ENCODE peak calls at places on chromosomes 11 and 22, in six cellular contexts. One of them, this sample, is unnamed.

GRCh38 chr22:37484115-37485005 is 1.8 kb downstream of the MFNG start:
- DNase-seq in MCF 10A: no peak
- DNase-seq in body of pancreas: peak
- DNase-seq in astrocyte of the cerebellum: no peak
- DNase-seq in WTC11: no peak
- DNase-seq in fibroblast of lung: no peak
- DNase-seq in this sample: no peak

GRCh38 chr11:975824-976223 is 50.2 kb downstream of the AP2A2 start:
- DNase-seq in MCF 10A: no peak
- DNase-seq in body of pancreas: no peak
- DNase-seq in WTC11: peak
- DNase-seq in fibroblast of lung: peak
- DNase-seq in astrocyte of the cerebellum: peak
- DNase-seq in this sample: peak

GRCh38 chr22:29485448-29485847 is 5.4 kb downstream of the NEFH start:
- DNase-seq in MCF 10A: no peak
- DNase-seq in body of pancreas: no peak
- DNase-seq in fibroblast of lung: no peak
- DNase-seq in WTC11: no peak
- DNase-seq in astrocyte of the cerebellum: no peak
- DNase-seq in this sample: no peak

GRCh38 chr11:20443596-20443995 is 56.1 kb downstream of the PRMT3 start:
- DNase-seq in body of pancreas: no peak
- DNase-seq in WTC11: no peak
- DNase-seq in MCF 10A: peak
- DNase-seq in fibroblast of lung: peak
- DNase-seq in astrocyte of the cerebellum: no peak
- DNase-seq in this sample: no peak

GRCh38 chr22:43820671-43821305 is 8.7 kb upstream of the EFCAB6 start:
- DNase-seq in astrocyte of the cerebellum: no peak
- DNase-seq in body of pancreas: no peak
- DNase-seq in fibroblast of lung: no peak
- DNase-seq in MCF 10A: no peak
- DNase-seq in WTC11: no peak
- DNase-seq in this sample: no peak

GRCh38 chr22:45211435-45211834 is 29.3 kb downstream of the KIAA0930 start:
- DNase-seq in body of pancreas: no peak
- DNase-seq in MCF 10A: no peak
- DNase-seq in astrocyte of the cerebellum: no peak
- DNase-seq in fibroblast of lung: no peak
- DNase-seq in WTC11: no peak
- DNase-seq in this sample: no peak

GRCh38 chr11:42901084-42901483 is 410.7 kb upstream of the API5 start:
- DNase-seq in body of pancreas: no peak
- DNase-seq in fibroblast of lung: no peak
- DNase-seq in MCF 10A: no peak
- DNase-seq in astrocyte of the cerebellum: no peak
- DNase-seq in WTC11: no peak
- DNase-seq in this sample: no peak

GRCh38 chr22:40560551-40560950 is 76.0 kb downstream of the MRTFA start:
- DNase-seq in body of pancreas: no peak
- DNase-seq in astrocyte of the cerebellum: peak
- DNase-seq in WTC11: no peak
- DNase-seq in MCF 10A: no peak
- DNase-seq in fibroblast of lung: peak
- DNase-seq in this sample: no peak

GRCh38 chr11:3816673-3817072 is 8.3 kb downstream of the PGAP2 start:
- DNase-seq in fibroblast of lung: no peak
- DNase-seq in WTC11: no peak
- DNase-seq in MCF 10A: no peak
- DNase-seq in astrocyte of the cerebellum: no peak
- DNase-seq in body of pancreas: no peak
- DNase-seq in this sample: no peak

GRCh38 chr11:119179983-119180382 is 5.3 kb upstream of the NHERF4 start:
- DNase-seq in MCF 10A: no peak
- DNase-seq in astrocyte of the cerebellum: no peak
- DNase-seq in WTC11: no peak
- DNase-seq in body of pancreas: peak
- DNase-seq in fibroblast of lung: no peak
- DNase-seq in this sample: no peak

GRCh38 chr11:34840736-34841386 is 75.3 kb downstream of the APIP start:
- DNase-seq in astrocyte of the cerebellum: no peak
- DNase-seq in MCF 10A: peak
- DNase-seq in WTC11: peak
- DNase-seq in body of pancreas: peak
- DNase-seq in fibroblast of lung: peak
- DNase-seq in this sample: no peak

GRCh38 chr11:73980001-73980960 is 2.4 kb downstream of the UCP2 start:
- DNase-seq in MCF 10A: no peak
- DNase-seq in body of pancreas: peak
- DNase-seq in astrocyte of the cerebellum: no peak
- DNase-seq in WTC11: no peak
- DNase-seq in fibroblast of lung: no peak
- DNase-seq in this sample: no peak

GRCh38 chr11:1760351-1761109 is 3.2 kb downstream of the CTSD start:
- DNase-seq in fibroblast of lung: peak
- DNase-seq in body of pancreas: peak
- DNase-seq in MCF 10A: no peak
- DNase-seq in astrocyte of the cerebellum: no peak
- DNase-seq in WTC11: no peak
- DNase-seq in this sample: no peak

GRCh38 chr22:35915477-35916013 is 113.1 kb downstream of the RBFOX2 start:
- DNase-seq in WTC11: no peak
- DNase-seq in body of pancreas: no peak
- DNase-seq in fibroblast of lung: peak
- DNase-seq in astrocyte of the cerebellum: no peak
- DNase-seq in MCF 10A: peak
- DNase-seq in this sample: no peak

GRCh38 chr11:1297576-1298473 is 11.6 kb downstream of the TOLLIP start:
- DNase-seq in MCF 10A: no peak
- DNase-seq in astrocyte of the cerebellum: no peak
- DNase-seq in body of pancreas: peak
- DNase-seq in fibroblast of lung: no peak
- DNase-seq in WTC11: no peak
- DNase-seq in this sample: no peak

GRCh38 chr11:44005076-44005800 is 42.5 kb upstream of the ACCSL start:
- DNase-seq in MCF 10A: no peak
- DNase-seq in WTC11: no peak
- DNase-seq in astrocyte of the cerebellum: no peak
- DNase-seq in body of pancreas: no peak
- DNase-seq in fibroblast of lung: no peak
- DNase-seq in this sample: peak

GRCh38 chr11:17473071-17473744 is 3.4 kb downstream of the ABCC8 start:
- DNase-seq in fibroblast of lung: no peak
- DNase-seq in MCF 10A: peak
- DNase-seq in astrocyte of the cerebellum: no peak
- DNase-seq in WTC11: peak
- DNase-seq in body of pancreas: peak
- DNase-seq in this sample: peak

GRCh38 chr22:30511109-30511508 is 5.6 kb upstream of the SEC14L4 start:
- DNase-seq in body of pancreas: no peak
- DNase-seq in astrocyte of the cerebellum: no peak
- DNase-seq in WTC11: no peak
- DNase-seq in fibroblast of lung: no peak
- DNase-seq in MCF 10A: no peak
- DNase-seq in this sample: no peak

GRCh38 chr22:30513462-30513861 is 8.0 kb upstream of the SEC14L4 start:
- DNase-seq in astrocyte of the cerebellum: no peak
- DNase-seq in MCF 10A: no peak
- DNase-seq in WTC11: no peak
- DNase-seq in fibroblast of lung: no peak
- DNase-seq in body of pancreas: no peak
- DNase-seq in this sample: no peak

GRCh38 chr22:30514252-30514651 is 8.8 kb upstream of the SEC14L4 start:
- DNase-seq in astrocyte of the cerebellum: no peak
- DNase-seq in fibroblast of lung: no peak
- DNase-seq in body of pancreas: no peak
- DNase-seq in WTC11: no peak
- DNase-seq in MCF 10A: no peak
- DNase-seq in this sample: no peak

GRCh38 chr22:30507670-30508069 is 2.2 kb upstream of the SEC14L4 start:
- DNase-seq in fibroblast of lung: no peak
- DNase-seq in astrocyte of the cerebellum: no peak
- DNase-seq in MCF 10A: no peak
- DNase-seq in WTC11: no peak
- DNase-seq in body of pancreas: no peak
- DNase-seq in this sample: no peak

DNA sequence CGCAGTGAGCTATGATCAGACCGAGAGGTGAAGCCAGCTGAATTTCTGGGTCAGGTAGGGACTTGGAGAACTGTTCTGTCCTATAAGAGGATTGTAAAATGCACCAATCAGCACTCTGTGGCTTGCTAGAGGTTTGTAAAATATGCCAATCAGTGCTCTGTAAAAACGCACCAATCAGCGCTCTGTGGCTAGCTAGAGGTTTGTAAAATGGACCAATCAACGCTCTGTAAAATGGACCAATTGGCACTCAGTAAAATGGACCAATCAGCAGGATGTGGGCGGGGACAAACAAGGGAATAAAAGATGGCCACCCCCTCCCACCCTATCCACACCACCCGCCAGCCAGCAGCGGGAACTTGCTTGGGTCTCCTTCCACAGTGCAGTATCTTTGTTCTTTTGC is 6.4 kb upstream of the SEC14L4 start:
- DNase-seq in body of pancreas: no peak
- DNase-seq in astrocyte of the cerebellum: no peak
- DNase-seq in MCF 10A: no peak
- DNase-seq in fibroblast of lung: no peak
- DNase-seq in WTC11: no peak
- DNase-seq in this sample: no peak
- TF ChIP-seq CTCF in body of pancreas: no peak
- TF ChIP-seq CTCF in astrocyte of the cerebellum: no peak
- TF ChIP-seq CTCF in MCF 10A: no peak
- TF ChIP-seq CTCF in fibroblast of lung: no peak
- TF ChIP-seq CTCF in WTC11: no peak
- TF ChIP-seq CTCF in this sample: no peak

DNA sequence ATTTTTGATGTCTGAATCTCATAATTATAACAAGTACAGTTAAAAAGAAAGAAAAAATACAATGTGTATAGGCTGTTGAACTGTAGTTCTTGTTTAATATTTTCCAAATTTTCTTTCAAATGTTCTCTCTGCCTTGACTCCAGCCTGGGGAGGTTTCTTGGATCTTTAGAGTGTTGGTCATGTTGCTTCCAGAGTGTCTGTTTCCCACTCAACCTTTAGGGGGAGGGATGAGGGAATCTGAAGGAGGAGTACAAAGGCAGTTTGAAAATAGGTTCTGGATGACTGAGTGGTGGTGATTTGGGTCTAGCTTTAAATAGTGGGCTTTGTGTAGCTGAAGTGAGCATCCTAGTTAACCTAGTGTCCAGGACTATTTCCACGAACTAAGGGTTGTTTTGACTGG is 2.0 kb downstream of the CTNND1 start:
- DNase-seq in WTC11: no peak
- DNase-seq in MCF 10A: peak
- DNase-seq in astrocyte of the cerebellum: no peak
- DNase-seq in fibroblast of lung: peak
- DNase-seq in body of pancreas: no peak
- DNase-seq in this sample: no peak
- TF ChIP-seq CTCF in WTC11: no peak
- TF ChIP-seq CTCF in MCF 10A: no peak
- TF ChIP-seq CTCF in astrocyte of the cerebellum: peak
- TF ChIP-seq CTCF in fibroblast of lung: peak
- TF ChIP-seq CTCF in body of pancreas: no peak
- TF ChIP-seq CTCF in this sample: peak

GRCh38 chr11:113554531-113554930 is 79.3 kb upstream of the DRD2 start:
- DNase-seq in fibroblast of lung: no peak
- DNase-seq in WTC11: no peak
- DNase-seq in MCF 10A: peak
- DNase-seq in body of pancreas: no peak
- DNase-seq in astrocyte of the cerebellum: no peak
- DNase-seq in this sample: no peak

GRCh38 chr11:113552271-113552670 is 77.1 kb upstream of the DRD2 start:
- DNase-seq in body of pancreas: no peak
- DNase-seq in astrocyte of the cerebellum: no peak
- DNase-seq in fibroblast of lung: no peak
- DNase-seq in WTC11: no peak
- DNase-seq in MCF 10A: no peak
- DNase-seq in this sample: no peak

GRCh38 chr11:113553235-113553634 is 78.0 kb upstream of the DRD2 start:
- DNase-seq in fibroblast of lung: peak
- DNase-seq in body of pancreas: no peak
- DNase-seq in WTC11: peak
- DNase-seq in astrocyte of the cerebellum: peak
- DNase-seq in MCF 10A: peak
- DNase-seq in this sample: no peak

GRCh38 chr11:113555071-113555739 is 80.0 kb upstream of the DRD2 start:
- DNase-seq in MCF 10A: no peak
- DNase-seq in body of pancreas: no peak
- DNase-seq in astrocyte of the cerebellum: no peak
- DNase-seq in WTC11: no peak
- DNase-seq in fibroblast of lung: peak
- DNase-seq in this sample: no peak

GRCh38 chr11:113553905-113554304 is 78.7 kb upstream of the DRD2 start:
- DNase-seq in astrocyte of the cerebellum: no peak
- DNase-seq in body of pancreas: no peak
- DNase-seq in MCF 10A: no peak
- DNase-seq in WTC11: peak
- DNase-seq in fibroblast of lung: peak
- DNase-seq in this sample: no peak
- TF ChIP-seq CTCF in astrocyte of the cerebellum: no peak
- TF ChIP-seq CTCF in body of pancreas: no peak
- TF ChIP-seq CTCF in MCF 10A: no peak
- TF ChIP-seq CTCF in WTC11: peak
- TF ChIP-seq CTCF in fibroblast of lung: no peak
- TF ChIP-seq CTCF in this sample: no peak

GRCh38 chr22:46937939-46938338 is 175.5 kb downstream of the TBC1D22A start:
- DNase-seq in WTC11: no peak
- DNase-seq in MCF 10A: no peak
- DNase-seq in astrocyte of the cerebellum: no peak
- DNase-seq in fibroblast of lung: no peak
- DNase-seq in body of pancreas: peak
- DNase-seq in this sample: no peak
- TF ChIP-seq CTCF in WTC11: no peak
- TF ChIP-seq CTCF in MCF 10A: no peak
- TF ChIP-seq CTCF in astrocyte of the cerebellum: no peak
- TF ChIP-seq CTCF in fibroblast of lung: no peak
- TF ChIP-seq CTCF in body of pancreas: no peak
- TF ChIP-seq CTCF in this sample: no peak

DNA sequence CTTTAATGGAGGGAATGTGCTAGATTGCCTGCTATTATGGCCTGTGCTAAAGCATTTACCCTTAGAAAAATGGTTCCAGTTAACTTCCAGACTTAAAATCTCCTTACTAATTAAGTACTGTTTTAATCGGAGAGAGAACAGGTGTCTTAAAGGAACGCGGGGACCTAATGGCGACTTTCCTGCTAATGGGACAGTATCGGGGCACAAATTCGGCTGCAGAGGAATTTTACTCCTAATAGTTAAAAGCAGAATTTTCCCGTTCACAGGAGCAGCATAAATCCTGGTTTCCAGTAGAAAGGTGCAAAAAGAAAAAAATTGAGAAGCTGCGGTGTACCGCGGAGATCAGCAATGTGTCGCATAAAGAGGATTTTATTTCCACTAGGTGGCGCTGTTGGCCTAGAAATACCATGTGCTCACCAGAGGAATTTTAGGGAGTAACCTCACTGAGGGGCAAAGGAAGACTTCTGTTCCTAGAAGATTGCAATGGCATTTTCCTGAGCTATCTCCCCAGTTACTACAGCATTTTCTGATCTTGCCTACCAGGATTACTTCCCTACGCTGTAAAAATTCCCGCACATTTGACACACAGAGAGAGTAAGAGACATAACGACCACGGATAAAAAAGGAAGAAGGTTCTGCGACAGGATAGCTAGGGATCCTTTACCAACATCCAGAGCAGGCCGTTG is 44.5 kb downstream of the ZNF280B start:
- DNase-seq in fibroblast of lung: peak
- DNase-seq in body of pancreas: peak
- DNase-seq in astrocyte of the cerebellum: peak
- DNase-seq in WTC11: peak
- DNase-seq in MCF 10A: peak
- DNase-seq in this sample: peak
- TF ChIP-seq CTCF in fibroblast of lung: peak
- TF ChIP-seq CTCF in body of pancreas: peak
- TF ChIP-seq CTCF in astrocyte of the cerebellum: peak
- TF ChIP-seq CTCF in WTC11: peak
- TF ChIP-seq CTCF in MCF 10A: peak
- TF ChIP-seq CTCF in this sample: peak

This sample was measured in neural crest cell.